ENCODE peak calls at places on chromosomes 11 and 22, in eight cellular contexts. One of them, this sample, is unnamed.

GRCh38 chr11:2706321-2706720 is 6.5 kb upstream of the KCNQ1OT1 start:
- DNase-seq in A549: no peak
- DNase-seq in MM.1S: no peak
- DNase-seq in bronchial epithelial cell: no peak
- DNase-seq in right atrium auricular region: no peak
- DNase-seq in left ventricle myocardium inferior: no peak
- DNase-seq in cardiac fibroblast: no peak
- DNase-seq in OCI-LY7: no peak
- DNase-seq in this sample: no peak

GRCh38 chr11:75441804-75442132 is 8.8 kb upstream of the KLHL35 start:
- DNase-seq in MM.1S: no peak
- DNase-seq in bronchial epithelial cell: peak; percentile 35
- DNase-seq in right atrium auricular region: no peak
- DNase-seq in OCI-LY7: no peak
- DNase-seq in cardiac fibroblast: no peak
- DNase-seq in left ventricle myocardium inferior: peak; percentile 36
- DNase-seq in A549: no peak
- DNase-seq in this sample: no peak

GRCh38 chr11:14774738-14775137 is 117.3 kb downstream of the CYP2R1 start:
- DNase-seq in bronchial epithelial cell: peak; percentile 72
- DNase-seq in A549: no peak
- DNase-seq in OCI-LY7: no peak
- DNase-seq in MM.1S: no peak
- DNase-seq in cardiac fibroblast: peak; percentile 2
- DNase-seq in left ventricle myocardium inferior: no peak
- DNase-seq in right atrium auricular region: no peak
- DNase-seq in this sample: no peak

GRCh38 chr11:47256374-47256773 is 1.4 kb upstream of the NR1H3 start:
- DNase-seq in OCI-LY7: no peak
- DNase-seq in right atrium auricular region: no peak
- DNase-seq in A549: no peak
- DNase-seq in MM.1S: no peak
- DNase-seq in bronchial epithelial cell: no peak
- DNase-seq in cardiac fibroblast: no peak
- DNase-seq in left ventricle myocardium inferior: no peak
- DNase-seq in this sample: no peak

GRCh38 chr11:111878385-111878765 is 590 bp downstream of the FDXACB1 start:
- DNase-seq in left ventricle myocardium inferior: no peak
- DNase-seq in MM.1S: peak; percentile 10
- DNase-seq in A549: peak; percentile 43
- DNase-seq in cardiac fibroblast: no peak
- DNase-seq in OCI-LY7: no peak
- DNase-seq in right atrium auricular region: no peak
- DNase-seq in bronchial epithelial cell: peak; percentile 51
- DNase-seq in this sample: no peak

GRCh38 chr11:2453436-2453835 is 8.6 kb downstream of the KCNQ1 start:
- DNase-seq in bronchial epithelial cell: no peak
- DNase-seq in MM.1S: peak; percentile 1
- DNase-seq in cardiac fibroblast: no peak
- DNase-seq in OCI-LY7: no peak
- DNase-seq in A549: no peak
- DNase-seq in left ventricle myocardium inferior: no peak
- DNase-seq in right atrium auricular region: no peak
- DNase-seq in this sample: no peak

GRCh38 chr11:115497303-115497702 is 6.9 kb downstream of the CADM1 start:
- DNase-seq in left ventricle myocardium inferior: no peak
- DNase-seq in OCI-LY7: peak; percentile 68
- DNase-seq in right atrium auricular region: no peak
- DNase-seq in A549: no peak
- DNase-seq in cardiac fibroblast: no peak
- DNase-seq in bronchial epithelial cell: no peak
- DNase-seq in MM.1S: peak; percentile 89
- DNase-seq in this sample: no peak

GRCh38 chr11:35688023-35688422 is 25.4 kb downstream of the TRIM44 start:
- DNase-seq in cardiac fibroblast: peak; percentile 81
- DNase-seq in A549: no peak
- DNase-seq in left ventricle myocardium inferior: no peak
- DNase-seq in right atrium auricular region: no peak
- DNase-seq in OCI-LY7: no peak
- DNase-seq in bronchial epithelial cell: peak; percentile 71
- DNase-seq in MM.1S: no peak
- DNase-seq in this sample: no peak

GRCh38 chr22:24247564-24248344 is 2.9 kb upstream of the GGT5 start:
- DNase-seq in MM.1S: peak; percentile 39
- DNase-seq in OCI-LY7: peak; percentile 64
- DNase-seq in A549: peak; percentile 83
- DNase-seq in right atrium auricular region: peak; percentile 98
- DNase-seq in left ventricle myocardium inferior: peak; percentile 89
- DNase-seq in bronchial epithelial cell: peak; percentile 52
- DNase-seq in cardiac fibroblast: peak; percentile 98
- DNase-seq in this sample: peak; percentile 83

GRCh38 chr11:65045728-65046127 is 4.7 kb downstream of the SAC3D1 start:
- DNase-seq in bronchial epithelial cell: no peak
- DNase-seq in cardiac fibroblast: no peak
- DNase-seq in MM.1S: no peak
- DNase-seq in right atrium auricular region: no peak
- DNase-seq in OCI-LY7: no peak
- DNase-seq in left ventricle myocardium inferior: no peak
- DNase-seq in A549: no peak
- DNase-seq in this sample: no peak

GRCh38 chr22:31752096-31752847 is 1.5 kb upstream of the DEPDC5 start:
- DNase-seq in left ventricle myocardium inferior: no peak
- DNase-seq in OCI-LY7: no peak
- DNase-seq in bronchial epithelial cell: no peak
- DNase-seq in cardiac fibroblast: no peak
- DNase-seq in MM.1S: no peak
- DNase-seq in A549: no peak
- DNase-seq in right atrium auricular region: no peak
- DNase-seq in this sample: no peak

GRCh38 chr11:58659910-58660570 is 37.6 kb downstream of the CNTF start:
- DNase-seq in A549: no peak
- DNase-seq in left ventricle myocardium inferior: no peak
- DNase-seq in right atrium auricular region: no peak
- DNase-seq in cardiac fibroblast: no peak
- DNase-seq in MM.1S: no peak
- DNase-seq in bronchial epithelial cell: no peak
- DNase-seq in OCI-LY7: no peak
- DNase-seq in this sample: no peak

GRCh38 chr11:102849319-102849718 is 5.9 kb upstream of the MMP3 start:
- DNase-seq in bronchial epithelial cell: peak; percentile 89
- DNase-seq in cardiac fibroblast: peak; percentile 66
- DNase-seq in A549: no peak
- DNase-seq in left ventricle myocardium inferior: no peak
- DNase-seq in MM.1S: no peak
- DNase-seq in OCI-LY7: no peak
- DNase-seq in right atrium auricular region: no peak
- DNase-seq in this sample: peak; percentile 36

GRCh38 chr11:129279326-129280026 is 87.4 kb upstream of the ARHGAP32 start:
- DNase-seq in OCI-LY7: no peak
- DNase-seq in bronchial epithelial cell: peak; percentile 21
- DNase-seq in left ventricle myocardium inferior: peak; percentile 85
- DNase-seq in cardiac fibroblast: peak; percentile 69
- DNase-seq in MM.1S: peak; percentile 87
- DNase-seq in right atrium auricular region: no peak
- DNase-seq in A549: peak; percentile 68
- DNase-seq in this sample: no peak
- TF ChIP-seq CTCF in OCI-LY7: no peak
- TF ChIP-seq CTCF in bronchial epithelial cell: no peak
- TF ChIP-seq CTCF in left ventricle myocardium inferior: no peak
- TF ChIP-seq CTCF in cardiac fibroblast: no peak
- TF ChIP-seq CTCF in MM.1S: no peak
- TF ChIP-seq CTCF in right atrium auricular region: no peak
- TF ChIP-seq CTCF in A549: peak; percentile 21
- TF ChIP-seq CTCF in this sample: peak; percentile 13

DNA sequence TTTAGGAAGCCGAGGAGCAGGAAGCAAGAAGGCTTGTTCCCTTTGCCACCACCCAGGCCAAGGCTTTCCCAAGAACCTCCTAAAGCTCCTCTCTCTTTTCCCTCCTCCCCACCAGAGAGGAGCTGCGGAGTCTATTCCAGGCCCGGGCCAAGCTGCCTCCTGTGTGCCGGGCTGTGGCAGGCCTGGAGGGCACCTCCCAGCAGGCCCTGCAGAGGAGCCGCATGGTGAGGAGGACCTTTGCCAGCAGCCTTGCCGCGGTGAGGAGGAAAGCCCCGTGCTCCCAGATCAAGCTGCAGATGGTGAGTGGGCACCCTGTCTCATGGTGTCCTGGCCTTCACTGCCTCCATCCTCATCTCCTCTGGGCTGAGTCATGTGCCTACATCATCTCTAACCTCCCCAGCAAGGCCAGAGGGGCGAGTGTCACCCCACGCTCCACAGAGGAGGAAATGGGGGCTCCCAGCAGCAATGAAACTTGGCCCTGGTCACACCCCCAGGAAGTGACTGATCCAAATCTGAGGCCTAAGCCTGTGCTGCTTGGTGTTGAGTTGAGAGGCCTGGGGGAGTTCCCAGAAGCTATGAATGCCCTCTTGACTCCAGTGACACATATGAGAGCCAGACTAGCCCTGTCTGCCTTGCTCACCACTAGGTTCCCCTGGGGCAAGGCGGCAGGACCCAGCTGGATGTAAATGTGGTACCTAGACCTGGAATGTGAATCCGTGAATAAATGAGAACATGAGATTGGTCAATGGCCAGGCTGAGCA is 104.2 kb downstream of the MYO18B start:
- DNase-seq in left ventricle myocardium inferior: no peak
- DNase-seq in bronchial epithelial cell: no peak
- DNase-seq in right atrium auricular region: no peak
- DNase-seq in A549: no peak
- DNase-seq in OCI-LY7: no peak
- DNase-seq in cardiac fibroblast: peak; percentile 2
- DNase-seq in MM.1S: no peak
- DNase-seq in this sample: no peak
- H3K4me3 ChIP-seq in left ventricle myocardium inferior: no peak overlapping the region
- H3K4me3 ChIP-seq in bronchial epithelial cell: no peak overlapping the region
- H3K4me3 ChIP-seq in right atrium auricular region: no peak overlapping the region
- H3K4me3 ChIP-seq in A549: no peak overlapping the region
- H3K4me3 ChIP-seq in OCI-LY7: no peak overlapping the region
- H3K4me3 ChIP-seq in cardiac fibroblast: no peak overlapping the region
- H3K4me3 ChIP-seq in MM.1S: no peak overlapping the region
- H3K4me3 ChIP-seq in this sample: no peak overlapping the region

GRCh38 chr11:64038500-64038899 is 2.8 kb downstream of the FLRT1 start:
- DNase-seq in right atrium auricular region: no peak
- DNase-seq in bronchial epithelial cell: no peak
- DNase-seq in MM.1S: no peak
- DNase-seq in OCI-LY7: no peak
- DNase-seq in A549: no peak
- DNase-seq in cardiac fibroblast: no peak
- DNase-seq in left ventricle myocardium inferior: no peak
- DNase-seq in this sample: no peak

GRCh38 chr11:64039012-64039665 is 3.4 kb downstream of the FLRT1 start:
- DNase-seq in right atrium auricular region: no peak
- DNase-seq in A549: no peak
- DNase-seq in MM.1S: no peak
- DNase-seq in cardiac fibroblast: no peak
- DNase-seq in OCI-LY7: no peak
- DNase-seq in left ventricle myocardium inferior: no peak
- DNase-seq in bronchial epithelial cell: no peak
- DNase-seq in this sample: no peak

GRCh38 chr11:64042301-64042700 is 6.6 kb downstream of the FLRT1 start:
- DNase-seq in left ventricle myocardium inferior: no peak
- DNase-seq in bronchial epithelial cell: no peak
- DNase-seq in OCI-LY7: no peak
- DNase-seq in cardiac fibroblast: no peak
- DNase-seq in MM.1S: no peak
- DNase-seq in right atrium auricular region: no peak
- DNase-seq in A549: no peak
- DNase-seq in this sample: no peak

GRCh38 chr11:64041846-64042245 is 6.1 kb downstream of the FLRT1 start:
- DNase-seq in A549: no peak
- DNase-seq in MM.1S: no peak
- DNase-seq in cardiac fibroblast: no peak
- DNase-seq in bronchial epithelial cell: no peak
- DNase-seq in left ventricle myocardium inferior: no peak
- DNase-seq in OCI-LY7: no peak
- DNase-seq in right atrium auricular region: no peak
- DNase-seq in this sample: no peak

DNA sequence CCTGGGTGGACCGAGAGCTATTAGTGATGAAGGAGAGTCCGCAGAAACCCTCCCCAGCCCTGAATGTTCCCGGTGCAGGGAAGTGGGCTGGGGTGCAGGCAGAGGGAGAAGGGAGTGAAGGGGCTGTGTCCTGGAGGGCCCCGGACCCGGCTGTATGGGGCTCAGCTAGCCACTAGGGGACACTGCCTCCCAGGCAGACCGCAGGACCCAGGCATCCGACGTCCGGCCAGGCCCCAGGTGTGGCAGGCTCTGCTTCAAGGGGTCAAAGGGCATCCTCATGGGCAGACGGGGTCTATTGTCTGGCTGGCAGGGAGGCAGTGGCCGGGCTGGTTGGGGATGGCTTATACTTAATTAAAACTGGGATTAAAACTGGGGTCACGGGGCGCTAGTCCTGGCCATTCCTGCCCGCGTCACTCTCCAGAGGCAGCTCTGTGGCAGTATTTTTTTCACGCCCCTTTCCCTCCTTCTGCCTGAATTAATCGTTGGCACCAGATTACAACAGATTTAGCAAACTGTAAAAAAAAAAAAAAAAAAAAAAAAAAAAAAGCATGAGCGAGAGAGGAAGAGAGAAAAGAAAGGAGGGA is 5.0 kb downstream of the FLRT1 start:
- DNase-seq in bronchial epithelial cell: no peak
- DNase-seq in left ventricle myocardium inferior: no peak
- DNase-seq in MM.1S: no peak
- DNase-seq in A549: peak; percentile 52
- DNase-seq in OCI-LY7: peak; percentile 12
- DNase-seq in cardiac fibroblast: no peak
- DNase-seq in right atrium auricular region: no peak
- DNase-seq in this sample: no peak
- TF ChIP-seq CTCF in bronchial epithelial cell: peak; percentile 48
- TF ChIP-seq CTCF in left ventricle myocardium inferior: peak; percentile 46
- TF ChIP-seq CTCF in MM.1S: no peak
- TF ChIP-seq CTCF in A549: peak; percentile 51
- TF ChIP-seq CTCF in OCI-LY7: peak; percentile 54
- TF ChIP-seq CTCF in cardiac fibroblast: peak; percentile 41
- TF ChIP-seq CTCF in right atrium auricular region: peak; percentile 63
- TF ChIP-seq CTCF in this sample: peak; percentile 51

GRCh38 chr11:6336293-6336692 is 16.0 kb upstream of the CAVIN3 start:
- DNase-seq in bronchial epithelial cell: no peak
- DNase-seq in MM.1S: no peak
- DNase-seq in OCI-LY7: no peak
- DNase-seq in A549: no peak
- DNase-seq in left ventricle myocardium inferior: no peak
- DNase-seq in right atrium auricular region: no peak
- DNase-seq in cardiac fibroblast: no peak
- DNase-seq in this sample: no peak
- H3K4me3 ChIP-seq in bronchial epithelial cell: no peak overlapping the region
- H3K4me3 ChIP-seq in MM.1S: no peak overlapping the region
- H3K4me3 ChIP-seq in OCI-LY7: no peak overlapping the region
- H3K4me3 ChIP-seq in A549: no peak overlapping the region
- H3K4me3 ChIP-seq in left ventricle myocardium inferior: no peak overlapping the region
- H3K4me3 ChIP-seq in right atrium auricular region: no peak overlapping the region
- H3K4me3 ChIP-seq in cardiac fibroblast: no peak overlapping the region
- H3K4me3 ChIP-seq in this sample: no peak overlapping the region

GRCh38 chr11:43578346-43579170 is 102.0 kb upstream of the HSD17B12 start:
- DNase-seq in OCI-LY7: no peak
- DNase-seq in right atrium auricular region: no peak
- DNase-seq in left ventricle myocardium inferior: no peak
- DNase-seq in bronchial epithelial cell: peak; percentile 61
- DNase-seq in MM.1S: no peak
- DNase-seq in A549: peak; percentile 37
- DNase-seq in cardiac fibroblast: peak; percentile 75
- DNase-seq in this sample: no peak
- TF ChIP-seq CTCF in OCI-LY7: no peak
- TF ChIP-seq CTCF in right atrium auricular region: no peak
- TF ChIP-seq CTCF in left ventricle myocardium inferior: no peak
- TF ChIP-seq CTCF in bronchial epithelial cell: no peak
- TF ChIP-seq CTCF in MM.1S: no peak
- TF ChIP-seq CTCF in A549: no peak
- TF ChIP-seq CTCF in cardiac fibroblast: no peak
- TF ChIP-seq CTCF in this sample: no peak